ENCODE peak calls at places on chromosomes 3 and 15, in four cellular contexts. N is dorsolateral prefrontal cortex, V is mucosa of descending colon, I is PC-9. Y is an unnamed sample.

GRCh38 chr3:20773320-20773984 is 587.4 kb upstream of the SGO1 start:
- DNase-seq in N (no peak), I (no peak), V (no peak), Y (no peak)

GRCh38 chr15:35753486-35753885 is 207.5 kb upstream of the DPH6 start:
- DNase-seq in I (no peak), N (no peak), V (no peak), Y (no peak)

GRCh38 chr3:101119535-101119934 is 126.3 kb upstream of the ABI3BP start:
- DNase-seq in N (no peak), I (no peak), V (no peak), Y (no peak)

GRCh38 chr3:158974905-158975304 is 173.1 kb downstream of the MFSD1 start:
- DNase-seq in I (no peak), N (no peak), V (no peak), Y (no peak)

GRCh38 chr15:31098953-31099740 is 2.4 kb downstream of the TRPM1 start:
- DNase-seq in V (no peak), I (no peak), N (no peak), Y (no peak)

GRCh38 chr15:37100109-37100873 is at the start of gene MEIS2:
- DNase-seq in I (peak), V (peak), N (peak), Y (peak)

GRCh38 chr3:150787741-150788370 is 24.9 kb upstream of the SIAH2 start:
- DNase-seq in V (peak), I (no peak), N (peak), Y (peak)

GRCh38 chr15:41332788-41333527 is at the start of gene NUSAP1:
- DNase-seq in I (no peak), N (no peak), V (no peak), Y (no peak)

GRCh38 chr3:98561727-98562521 is 30.1 kb downstream of the GPR15 start:
- DNase-seq in N (no peak), I (peak), V (no peak), Y (no peak)

GRCh38 chr3:45635475-45636256 is 41.1 kb downstream of the LIMD1 start:
- DNase-seq in V (no peak), N (no peak), I (peak), Y (peak)

GRCh38 chr3:10770981-10771380 is 45.0 kb upstream of the SLC6A11 start:
- DNase-seq in I (no peak), V (no peak), N (no peak), Y (no peak)

GRCh38 chr3:100899440-100900091 is 93.7 kb downstream of the ABI3BP start:
- DNase-seq in V (no peak), N (no peak), I (no peak), Y (no peak)

GRCh38 chr15:99507016-99507731 is 58.6 kb upstream of the MEF2A start:
- DNase-seq in I (no peak), N (no peak), V (no peak), Y (no peak)

GRCh38 chr3:69777582-69777967 is 38.3 kb downstream of the MITF start:
- DNase-seq in V (no peak), N (no peak), I (no peak), Y (no peak)

GRCh38 chr15:80818996-80819395 is 39.8 kb downstream of the CEMIP start:
- DNase-seq in V (no peak), I (no peak), N (no peak), Y (no peak)

GRCh38 chr3:195448205-195448875 is 5.5 kb upstream of the ACAP2 start:
- DNase-seq in V (no peak), I (no peak), N (no peak), Y (no peak)

GRCh38 chr15:90686435-90687218 is 30.5 kb upstream of the BLM start:
- DNase-seq in N (no peak), V (no peak), I (no peak), Y (no peak)

GRCh38 chr3:99188936-99189335 is 287.4 kb upstream of the DCBLD2 start:
- DNase-seq in N (no peak), I (no peak), V (no peak), Y (no peak)

GRCh38 chr3:18438586-18438985 is 13.4 kb upstream of the SATB1 start:
- DNase-seq in N (no peak), V (peak), I (no peak), Y (no peak)

GRCh38 chr3:111668321-111668720 is 73.2 kb upstream of the ZBED2 start:
- DNase-seq in I (peak), N (no peak), V (no peak), Y (no peak)

GRCh38 chr3:11140054-11140712 is 14.1 kb upstream of the HRH1 start:
- DNase-seq in N (no peak), V (peak), I (peak), Y (peak)

GRCh38 chr15:101017935-101018849 is 99.0 kb downstream of the LRRK1 start:
- DNase-seq in V (no peak), I (no peak), N (no peak), Y (peak)

GRCh38 chr3:66406186-66406585 is 94.6 kb downstream of the LRIG1 start:
- DNase-seq in V (no peak), I (no peak), N (peak), Y (no peak)

GRCh38 chr15:56001476-56002078 is 8.2 kb upstream of the NEDD4 start:
- DNase-seq in V (no peak), I (peak), N (no peak), Y (no peak)

GRCh38 chr3:124412642-124413041 is 317.6 kb upstream of the UMPS start:
- DNase-seq in N (no peak), I (no peak), V (no peak), Y (no peak)

GRCh38 chr15:78620021-78620838 is 566 bp downstream of the CHRNA3 start:
- DNase-seq in V (no peak), I (no peak), N (no peak), Y (no peak)
- H3K4me3 ChIP-seq in V (no peak), I (no peak), N (peak), Y (no peak)

GRCh38 chr15:48149858-48150257 is 28.2 kb downstream of the MYEF2 start:
- DNase-seq in I (no peak), V (no peak), N (no peak), Y (no peak)
- H3K4me3 ChIP-seq in I (no peak), V (no peak), N (no peak), Y (no peak)

GRCh38 chr3:52393959-52394670 is 50.8 kb downstream of the SEMA3G start:
- DNase-seq in I (no peak), N (no peak), V (peak), Y (no peak)

GRCh38 chr3:52391096-52391495 is 53.8 kb downstream of the SEMA3G start:
- DNase-seq in N (no peak), I (no peak), V (no peak), Y (no peak)

GRCh38 chr3:52392216-52392930 is 52.5 kb downstream of the SEMA3G start:
- DNase-seq in I (no peak), V (no peak), N (no peak), Y (no peak)

GRCh38 chr3:52394751-52395502 is 50.0 kb downstream of the SEMA3G start:
- DNase-seq in V (peak), I (no peak), N (no peak), Y (no peak)

DNA sequence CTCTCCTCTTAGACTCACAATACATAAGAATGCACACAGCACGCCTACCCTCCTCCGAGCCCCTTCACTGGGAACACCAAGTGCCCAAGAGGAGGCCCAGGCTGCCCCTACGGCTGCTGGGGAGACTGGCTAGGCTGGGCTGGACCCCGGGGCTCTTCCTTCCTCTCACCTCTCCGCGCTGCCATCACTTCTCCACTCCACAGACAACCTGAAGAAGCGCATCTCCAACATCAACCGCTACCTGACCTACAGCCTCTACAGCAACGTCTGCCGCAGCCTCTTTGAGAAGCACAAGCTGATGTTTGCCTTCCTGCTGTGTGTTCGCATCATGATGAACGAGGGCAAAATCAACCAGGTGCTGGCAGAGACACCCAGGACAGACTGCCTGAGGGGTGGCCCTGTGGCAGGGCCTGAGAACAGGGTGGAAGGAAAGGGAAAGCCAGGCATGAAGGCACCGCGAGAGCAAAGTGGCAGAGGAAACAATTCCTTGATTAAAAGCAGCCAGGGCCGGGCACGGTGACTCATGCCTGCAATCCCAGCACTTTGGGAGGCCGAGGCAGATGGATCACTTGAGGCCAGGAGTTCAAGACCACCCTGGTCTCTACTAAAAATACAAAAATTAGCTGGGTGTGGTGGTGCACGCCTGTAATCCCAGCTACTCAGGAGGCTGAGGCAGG is 51.6 kb downstream of the SEMA3G start:
- DNase-seq in I (no peak), V (peak), N (no peak), Y (no peak)
- H3K4me3 ChIP-seq in I (no peak), V (no peak), N (no peak), Y (no peak)

GRCh38 chr15:39272901-39273300 is 308.0 kb upstream of the THBS1 start:
- DNase-seq in N (no peak), V (no peak), I (no peak), Y (no peak)
- H3K4me3 ChIP-seq in N (no peak), V (no peak), I (no peak), Y (no peak)

GRCh38 chr3:71752911-71753715 is 542 bp upstream of the GPR27 start:
- DNase-seq in N (no peak), V (no peak), I (no peak), Y (no peak)
- H3K4me3 ChIP-seq in N (peak), V (no peak), I (no peak), Y (peak)

DNA sequence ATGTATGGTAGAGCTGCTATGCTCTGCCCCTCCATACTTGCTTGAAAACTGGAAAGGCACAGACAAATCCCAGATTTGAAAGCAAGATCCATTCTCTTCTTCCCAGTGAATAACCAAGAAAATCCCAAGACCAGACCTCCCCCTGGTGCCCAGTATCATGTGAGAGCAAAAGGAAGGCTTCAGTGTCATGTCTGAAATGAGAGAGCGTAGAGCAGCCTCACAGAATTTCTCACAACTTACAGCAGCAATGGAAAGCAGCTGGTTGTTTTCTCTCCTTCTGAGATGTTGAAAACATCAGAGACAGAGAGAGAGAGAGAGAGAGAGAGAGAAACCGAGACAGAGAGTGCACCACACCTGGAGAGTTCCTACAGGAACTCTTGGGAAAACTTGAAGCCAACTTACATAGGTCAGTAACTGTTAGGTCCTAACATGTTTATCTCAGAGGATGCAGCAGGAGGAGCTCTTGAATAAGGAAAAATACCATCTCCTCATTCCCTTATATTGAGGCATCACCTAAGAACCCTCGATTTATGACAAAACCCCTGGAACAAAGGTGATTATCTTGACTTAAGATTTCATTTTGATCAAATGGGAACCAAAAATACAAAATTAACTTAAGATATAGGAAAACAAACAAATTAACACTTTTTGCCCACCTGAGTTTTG is 273.3 kb downstream of the NSUN3 start:
- DNase-seq in N (no peak), V (no peak), I (no peak), Y (no peak)
- H3K4me3 ChIP-seq in N (no peak), V (no peak), I (no peak), Y (no peak)

DNA sequence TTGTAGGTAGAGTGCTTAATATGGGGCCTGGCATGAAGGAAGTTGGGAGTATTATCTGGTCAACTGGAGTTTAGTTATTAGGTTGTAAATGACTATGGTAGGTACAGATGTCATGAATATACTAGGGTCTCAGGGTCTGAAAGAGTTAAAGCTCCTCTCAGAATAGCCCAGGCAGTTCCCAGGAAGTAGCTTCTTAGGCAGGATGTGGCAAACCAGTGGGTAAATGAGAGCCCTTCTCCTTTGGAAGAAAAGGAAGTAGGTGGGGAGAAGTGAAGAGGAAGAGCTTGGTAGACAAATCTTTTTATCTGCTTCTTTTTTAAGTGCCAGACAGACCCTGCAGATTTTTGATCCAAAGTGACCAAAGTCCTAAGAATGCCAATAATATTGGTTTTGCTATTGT is 24.5 kb downstream of the MAP2K1 start:
- DNase-seq in I (no peak), V (no peak), N (no peak), Y (no peak)
- H3K4me3 ChIP-seq in I (no peak), V (no peak), N (no peak), Y (no peak)

GRCh38 chr15:74134387-74135027 is 4.1 kb downstream of the ISLR2 start:
- DNase-seq in V (peak), I (no peak), N (no peak), Y (no peak)
- H3K4me3 ChIP-seq in V (no peak), I (no peak), N (no peak), Y (no peak)

DNA sequence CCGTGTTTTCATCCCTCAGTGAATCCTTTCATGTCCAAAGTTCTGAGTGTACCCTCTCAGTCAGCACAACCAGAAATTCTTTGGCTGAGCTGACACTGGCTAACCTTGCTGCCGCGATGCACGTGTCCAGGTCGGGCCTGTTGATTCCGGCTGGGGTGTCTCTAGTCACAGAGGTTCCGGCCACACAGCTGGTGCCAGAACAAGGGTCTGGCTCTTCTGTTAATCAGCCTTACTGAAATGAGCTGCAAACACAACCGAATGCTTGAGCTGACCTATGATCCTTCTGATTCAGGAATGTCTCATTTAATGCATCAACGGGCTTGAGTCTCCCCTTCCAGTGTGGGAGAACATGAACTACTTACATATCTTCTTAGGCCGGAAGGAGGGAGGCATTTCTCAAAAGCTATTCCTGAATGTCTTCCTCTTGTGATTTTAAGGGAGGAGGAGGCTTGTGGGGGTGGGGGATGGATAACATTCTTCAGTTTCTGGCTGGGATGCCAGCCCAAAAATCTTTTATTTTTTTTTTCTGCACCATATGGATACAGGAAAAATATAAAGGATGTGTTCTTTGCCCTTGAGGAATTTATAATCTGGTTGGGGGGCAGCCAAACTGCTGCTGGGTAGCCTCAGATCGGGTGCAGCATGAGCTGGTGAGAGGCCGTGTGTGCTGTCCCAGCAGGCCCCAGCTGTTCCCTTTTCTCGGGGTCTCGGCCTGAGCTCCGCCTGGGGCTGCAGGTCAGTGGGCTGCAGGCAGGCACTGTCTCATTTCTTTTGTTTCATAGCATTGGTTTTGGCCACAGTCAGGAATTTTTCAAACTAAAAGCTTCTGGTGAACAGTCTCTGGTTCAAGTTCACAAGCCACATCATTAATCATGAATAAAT is 319.1 kb upstream of the TBL1XR1 start:
- DNase-seq in V (no peak), I (no peak), N (no peak), Y (no peak)
- H3K4me3 ChIP-seq in V (no peak), I (no peak), N (no peak), Y (no peak)

Y was measured in lung.